ENCODE peak calls at places on chromosomes 6 and 20, in seven cellular contexts. One of them, this sample, is unnamed.

GRCh38 chr6:122491915-122492537 is 20.4 kb upstream of the SERINC1 start:
- DNase-seq in hepatocyte: peak
- DNase-seq in GM23338: peak
- DNase-seq in GM23248: peak
- DNase-seq in endothelial cell of umbilical vein: peak
- DNase-seq in OCI-LY7: peak
- DNase-seq in H1: no peak
- DNase-seq in this sample: peak

GRCh38 chr6:30263734-30264133 is 50.5 kb upstream of the TRIM26 start:
- DNase-seq in endothelial cell of umbilical vein: no peak
- DNase-seq in H1: no peak
- DNase-seq in hepatocyte: peak
- DNase-seq in GM23338: no peak
- DNase-seq in OCI-LY7: no peak
- DNase-seq in GM23248: peak
- DNase-seq in this sample: peak

GRCh38 chr6:164925681-164926530 is 383.5 kb downstream of the C6orf118 start:
- DNase-seq in H1: no peak
- DNase-seq in hepatocyte: no peak
- DNase-seq in GM23338: no peak
- DNase-seq in OCI-LY7: no peak
- DNase-seq in GM23248: no peak
- DNase-seq in endothelial cell of umbilical vein: no peak
- DNase-seq in this sample: no peak

GRCh38 chr6:109527989-109528388 is 45.0 kb upstream of the ZBTB24 start:
- DNase-seq in GM23248: peak
- DNase-seq in GM23338: peak
- DNase-seq in endothelial cell of umbilical vein: no peak
- DNase-seq in hepatocyte: no peak
- DNase-seq in H1: no peak
- DNase-seq in OCI-LY7: peak
- DNase-seq in this sample: no peak

GRCh38 chr6:44193307-44193910 is 23.3 kb upstream of the MYMX start:
- DNase-seq in H1: no peak
- DNase-seq in OCI-LY7: no peak
- DNase-seq in endothelial cell of umbilical vein: no peak
- DNase-seq in GM23248: no peak
- DNase-seq in GM23338: no peak
- DNase-seq in hepatocyte: no peak
- DNase-seq in this sample: no peak

GRCh38 chr20:58792426-58792825 is 58.3 kb downstream of the GNAS-AS1 start:
- DNase-seq in endothelial cell of umbilical vein: no peak
- DNase-seq in H1: no peak
- DNase-seq in hepatocyte: no peak
- DNase-seq in GM23248: no peak
- DNase-seq in OCI-LY7: no peak
- DNase-seq in GM23338: no peak
- DNase-seq in this sample: no peak

GRCh38 chr6:66496659-66497058 is 789.6 kb upstream of the EYS start:
- DNase-seq in OCI-LY7: peak
- DNase-seq in H1: no peak
- DNase-seq in GM23338: peak
- DNase-seq in endothelial cell of umbilical vein: no peak
- DNase-seq in GM23248: no peak
- DNase-seq in hepatocyte: peak
- DNase-seq in this sample: no peak

GRCh38 chr6:158718431-158719126 is 68.7 kb downstream of the SYTL3 start:
- DNase-seq in GM23338: peak
- DNase-seq in endothelial cell of umbilical vein: peak
- DNase-seq in OCI-LY7: peak
- DNase-seq in H1: peak
- DNase-seq in GM23248: peak
- DNase-seq in hepatocyte: peak
- DNase-seq in this sample: no peak

GRCh38 chr6:2970753-2971419 is 481 bp downstream of the SERPINB6 start:
- DNase-seq in endothelial cell of umbilical vein: peak
- DNase-seq in H1: no peak
- DNase-seq in OCI-LY7: no peak
- DNase-seq in hepatocyte: peak
- DNase-seq in GM23338: peak
- DNase-seq in GM23248: peak
- DNase-seq in this sample: peak

GRCh38 chr6:160215232-160215631 is 43.4 kb downstream of the SLC22A2 start:
- DNase-seq in GM23338: no peak
- DNase-seq in hepatocyte: no peak
- DNase-seq in endothelial cell of umbilical vein: no peak
- DNase-seq in H1: no peak
- DNase-seq in OCI-LY7: no peak
- DNase-seq in GM23248: no peak
- DNase-seq in this sample: no peak

GRCh38 chr6:104428201-104428600 is 431.5 kb downstream of the HACE1 start:
- DNase-seq in GM23338: no peak
- DNase-seq in hepatocyte: no peak
- DNase-seq in H1: no peak
- DNase-seq in OCI-LY7: no peak
- DNase-seq in GM23248: no peak
- DNase-seq in endothelial cell of umbilical vein: peak
- DNase-seq in this sample: no peak

GRCh38 chr20:58014628-58015315 is 213.7 kb downstream of the ANKRD60 start:
- DNase-seq in endothelial cell of umbilical vein: no peak
- DNase-seq in H1: no peak
- DNase-seq in GM23248: no peak
- DNase-seq in OCI-LY7: no peak
- DNase-seq in hepatocyte: no peak
- DNase-seq in GM23338: no peak
- DNase-seq in this sample: peak

GRCh38 chr6:4620284-4621228 is 155.6 kb upstream of the CDYL start:
- DNase-seq in H1: no peak
- DNase-seq in GM23248: no peak
- DNase-seq in endothelial cell of umbilical vein: no peak
- DNase-seq in GM23338: no peak
- DNase-seq in OCI-LY7: no peak
- DNase-seq in hepatocyte: no peak
- DNase-seq in this sample: no peak

GRCh38 chr20:61903575-61904340 is 161.9 kb downstream of the TAF4 start:
- DNase-seq in H1: no peak
- DNase-seq in hepatocyte: no peak
- DNase-seq in GM23248: no peak
- DNase-seq in endothelial cell of umbilical vein: no peak
- DNase-seq in GM23338: peak
- DNase-seq in OCI-LY7: no peak
- DNase-seq in this sample: no peak

GRCh38 chr6:157089258-157089657 is 234.1 kb downstream of the TMEM242 start:
- DNase-seq in endothelial cell of umbilical vein: no peak
- DNase-seq in hepatocyte: peak
- DNase-seq in H1: peak
- DNase-seq in GM23338: peak
- DNase-seq in GM23248: peak
- DNase-seq in OCI-LY7: no peak
- DNase-seq in this sample: peak

GRCh38 chr6:99613398-99613704 is 6.7 kb downstream of the PRDM13 start:
- DNase-seq in GM23248: peak
- DNase-seq in hepatocyte: peak
- DNase-seq in GM23338: peak
- DNase-seq in H1: no peak
- DNase-seq in endothelial cell of umbilical vein: no peak
- DNase-seq in OCI-LY7: peak
- DNase-seq in this sample: no peak

GRCh38 chr6:75449625-75450206 is 43.9 kb downstream of the FILIP1 start:
- DNase-seq in hepatocyte: no peak
- DNase-seq in GM23338: no peak
- DNase-seq in H1: no peak
- DNase-seq in GM23248: peak
- DNase-seq in endothelial cell of umbilical vein: no peak
- DNase-seq in OCI-LY7: no peak
- DNase-seq in this sample: peak

GRCh38 chr20:51768759-51769517 is 748 bp upstream of the ATP9A start:
- DNase-seq in OCI-LY7: no peak
- DNase-seq in hepatocyte: no peak
- DNase-seq in GM23338: peak
- DNase-seq in H1: no peak
- DNase-seq in GM23248: peak
- DNase-seq in endothelial cell of umbilical vein: peak
- DNase-seq in this sample: no peak

GRCh38 chr20:57671662-57672061 is 38.2 kb downstream of the PMEPA1 start:
- DNase-seq in endothelial cell of umbilical vein: no peak
- DNase-seq in hepatocyte: no peak
- DNase-seq in OCI-LY7: no peak
- DNase-seq in GM23338: no peak
- DNase-seq in GM23248: peak
- DNase-seq in H1: no peak
- DNase-seq in this sample: no peak

GRCh38 chr20:47571426-47571825 is 69.7 kb downstream of the NCOA3 start:
- DNase-seq in OCI-LY7: no peak
- DNase-seq in GM23248: no peak
- DNase-seq in GM23338: no peak
- DNase-seq in hepatocyte: no peak
- DNase-seq in endothelial cell of umbilical vein: no peak
- DNase-seq in H1: no peak
- DNase-seq in this sample: no peak

GRCh38 chr6:168456907-168457771 is 16.2 kb downstream of the SMOC2 start:
- DNase-seq in GM23338: no peak
- DNase-seq in OCI-LY7: no peak
- DNase-seq in endothelial cell of umbilical vein: no peak
- DNase-seq in hepatocyte: no peak
- DNase-seq in H1: no peak
- DNase-seq in GM23248: no peak
- DNase-seq in this sample: no peak

GRCh38 chr6:31836676-31837611 is 9.4 kb downstream of the HSPA1B start:
- DNase-seq in OCI-LY7: peak
- DNase-seq in GM23338: no peak
- DNase-seq in hepatocyte: peak
- DNase-seq in GM23248: peak
- DNase-seq in endothelial cell of umbilical vein: peak
- DNase-seq in H1: no peak
- DNase-seq in this sample: no peak

GRCh38 chr20:19867074-19867473 is 109.0 kb downstream of the RIN2 start:
- DNase-seq in OCI-LY7: no peak
- DNase-seq in GM23338: no peak
- DNase-seq in endothelial cell of umbilical vein: no peak
- DNase-seq in hepatocyte: no peak
- DNase-seq in H1: no peak
- DNase-seq in GM23248: peak
- DNase-seq in this sample: peak

GRCh38 chr6:46072866-46073265 is 56.9 kb upstream of the ENPP4 start:
- DNase-seq in GM23338: no peak
- DNase-seq in GM23248: no peak
- DNase-seq in OCI-LY7: no peak
- DNase-seq in H1: no peak
- DNase-seq in hepatocyte: no peak
- DNase-seq in endothelial cell of umbilical vein: no peak
- DNase-seq in this sample: no peak

GRCh38 chr6:123529843-123530242 is 106.9 kb downstream of the TRDN start:
- DNase-seq in OCI-LY7: no peak
- DNase-seq in GM23248: no peak
- DNase-seq in H1: no peak
- DNase-seq in endothelial cell of umbilical vein: no peak
- DNase-seq in hepatocyte: no peak
- DNase-seq in GM23338: no peak
- DNase-seq in this sample: no peak

GRCh38 chr20:25301357-25301920 is 53.6 kb downstream of the PYGB start:
- DNase-seq in H1: no peak
- DNase-seq in GM23338: no peak
- DNase-seq in GM23248: no peak
- DNase-seq in endothelial cell of umbilical vein: no peak
- DNase-seq in hepatocyte: no peak
- DNase-seq in OCI-LY7: no peak
- DNase-seq in this sample: no peak
- H2AFZ ChIP-seq in H1: no peak
- H2AFZ ChIP-seq in GM23338: no peak
- H2AFZ ChIP-seq in GM23248: no peak
- H2AFZ ChIP-seq in endothelial cell of umbilical vein: no peak
- H2AFZ ChIP-seq in hepatocyte: no peak
- H2AFZ ChIP-seq in OCI-LY7: no peak
- H2AFZ ChIP-seq in this sample: no peak

GRCh38 chr6:17015551-17016381 is 86.1 kb upstream of the STMND1 start:
- DNase-seq in H1: no peak
- DNase-seq in GM23338: peak
- DNase-seq in GM23248: no peak
- DNase-seq in endothelial cell of umbilical vein: peak
- DNase-seq in hepatocyte: peak
- DNase-seq in OCI-LY7: no peak
- DNase-seq in this sample: no peak
- H2AFZ ChIP-seq in H1: no peak
- H2AFZ ChIP-seq in GM23338: peak
- H2AFZ ChIP-seq in GM23248: peak
- H2AFZ ChIP-seq in endothelial cell of umbilical vein: peak
- H2AFZ ChIP-seq in hepatocyte: peak
- H2AFZ ChIP-seq in OCI-LY7: no peak
- H2AFZ ChIP-seq in this sample: peak

GRCh38 chr6:149248688-149249369 is 68.7 kb upstream of the TAB2 start:
- DNase-seq in hepatocyte: peak
- DNase-seq in OCI-LY7: no peak
- DNase-seq in GM23338: no peak
- DNase-seq in GM23248: no peak
- DNase-seq in endothelial cell of umbilical vein: no peak
- DNase-seq in H1: no peak
- DNase-seq in this sample: no peak
- H2AFZ ChIP-seq in hepatocyte: no peak
- H2AFZ ChIP-seq in OCI-LY7: no peak
- H2AFZ ChIP-seq in GM23338: no peak
- H2AFZ ChIP-seq in GM23248: no peak
- H2AFZ ChIP-seq in endothelial cell of umbilical vein: no peak
- H2AFZ ChIP-seq in H1: no peak
- H2AFZ ChIP-seq in this sample: no peak

GRCh38 chr20:53918949-53919361 is 151.4 kb downstream of the BCAS1 start:
- DNase-seq in GM23248: no peak
- DNase-seq in endothelial cell of umbilical vein: no peak
- DNase-seq in hepatocyte: no peak
- DNase-seq in H1: peak
- DNase-seq in OCI-LY7: peak
- DNase-seq in GM23338: peak
- DNase-seq in this sample: no peak

GRCh38 chr20:53918010-53918311 is 152.4 kb downstream of the BCAS1 start:
- DNase-seq in H1: no peak
- DNase-seq in GM23338: no peak
- DNase-seq in hepatocyte: no peak
- DNase-seq in endothelial cell of umbilical vein: no peak
- DNase-seq in GM23248: no peak
- DNase-seq in OCI-LY7: no peak
- DNase-seq in this sample: no peak

GRCh38 chr20:53920647-53921245 is 149.6 kb downstream of the BCAS1 start:
- DNase-seq in OCI-LY7: no peak
- DNase-seq in endothelial cell of umbilical vein: no peak
- DNase-seq in hepatocyte: no peak
- DNase-seq in GM23338: no peak
- DNase-seq in H1: no peak
- DNase-seq in GM23248: no peak
- DNase-seq in this sample: no peak

GRCh38 chr20:53921443-53921973 is 148.9 kb downstream of the BCAS1 start:
- DNase-seq in H1: no peak
- DNase-seq in OCI-LY7: no peak
- DNase-seq in GM23338: no peak
- DNase-seq in GM23248: no peak
- DNase-seq in hepatocyte: no peak
- DNase-seq in endothelial cell of umbilical vein: no peak
- DNase-seq in this sample: no peak

DNA sequence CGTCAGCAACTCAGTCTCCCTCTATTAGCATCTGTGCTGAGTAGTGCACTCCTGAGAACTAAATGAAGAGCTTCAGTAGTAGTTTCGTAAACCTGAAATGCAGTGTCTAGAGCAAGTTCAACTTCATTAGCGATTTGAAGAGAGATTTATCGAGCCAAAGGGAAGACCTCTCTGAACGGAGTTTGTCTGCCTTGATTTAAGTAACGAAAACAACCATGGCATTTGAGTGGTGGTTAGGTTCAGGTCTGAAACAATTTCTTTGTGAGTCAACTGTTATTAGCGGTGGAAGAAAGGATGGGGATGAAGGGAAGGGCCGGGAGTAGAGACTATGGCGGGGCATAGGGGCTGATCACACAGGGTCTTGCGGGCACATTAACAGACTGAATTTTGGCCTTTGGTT is 150.5 kb downstream of the BCAS1 start:
- DNase-seq in H1: no peak
- DNase-seq in GM23248: no peak
- DNase-seq in OCI-LY7: no peak
- DNase-seq in hepatocyte: no peak
- DNase-seq in endothelial cell of umbilical vein: no peak
- DNase-seq in GM23338: no peak
- DNase-seq in this sample: no peak
- H2AFZ ChIP-seq in H1: peak
- H2AFZ ChIP-seq in GM23248: no peak
- H2AFZ ChIP-seq in OCI-LY7: peak
- H2AFZ ChIP-seq in hepatocyte: no peak
- H2AFZ ChIP-seq in endothelial cell of umbilical vein: no peak
- H2AFZ ChIP-seq in GM23338: peak
- H2AFZ ChIP-seq in this sample: no peak